ENCODE peak calls at places on chromosomes 7 and 10, in six cellular contexts. Q, Z, Y, L, K and H are unnamed samples.

GRCh38 chr10:104824378-104825006 is 183.4 kb downstream of the SORCS3 start:
- DNase-seq in Q (no peak), Y (no peak), K (peak), Z (no peak), L (peak), H (peak)

GRCh38 chr7:22387583-22387982 is 30.6 kb upstream of the RAPGEF5 start:
- DNase-seq in Q (no peak), K (peak), Y (no peak), Z (no peak), L (peak), H (no peak)

GRCh38 chr10:21517983-21518628 is 7.4 kb downstream of the SKIDA1 start:
- DNase-seq in L (no peak), Z (no peak), K (no peak), Q (no peak), Y (no peak), H (no peak)

GRCh38 chr7:123067814-123068213 is 72.3 kb upstream of the TAS2R16 start:
- DNase-seq in Q (no peak), Y (no peak), K (no peak), Z (no peak), L (no peak), H (no peak)

GRCh38 chr10:114685456-114685855 is 27.4 kb upstream of the ABLIM1 start:
- DNase-seq in Q (no peak), Y (no peak), Z (no peak), L (no peak), K (no peak), H (no peak)

GRCh38 chr7:139515266-139515665 is 8.2 kb upstream of the CLEC2L start:
- DNase-seq in K (no peak), Y (no peak), L (no peak), Q (no peak), Z (no peak), H (no peak)

GRCh38 chr7:73954861-73955260 is 73.1 kb upstream of the ELN start:
- DNase-seq in Z (no peak), K (no peak), Q (no peak), L (no peak), Y (no peak), H (no peak)

GRCh38 chr7:54960517-54960916 is 58.3 kb upstream of the EGFR start:
- DNase-seq in K (peak), Y (no peak), Q (no peak), Z (no peak), L (peak), H (peak)

GRCh38 chr7:30327813-30328212 is 43.4 kb downstream of the ZNRF2 start:
- DNase-seq in Y (no peak), K (no peak), Z (no peak), Q (no peak), L (peak), H (no peak)

GRCh38 chr7:134766779-134767566 is 12.5 kb upstream of the CALD1 start:
- DNase-seq in Y (no peak), K (no peak), Q (no peak), L (peak), Z (no peak), H (no peak)

GRCh38 chr7:81029523-81029922 is 110.7 kb upstream of the SEMA3C start:
- DNase-seq in Z (no peak), Q (no peak), Y (no peak), L (no peak), K (no peak), H (no peak)

GRCh38 chr10:34522542-34522941 is 292.6 kb downstream of the PARD3 start:
- DNase-seq in Y (peak), Z (no peak), K (no peak), Q (no peak), L (peak), H (no peak)

GRCh38 chr7:98687331-98687863 is 70.3 kb downstream of the NPTX2 start:
- DNase-seq in Q (no peak), K (no peak), Z (no peak), L (no peak), Y (no peak), H (no peak)

GRCh38 chr7:27196287-27196739 is 3.6 kb downstream of the HOXA13 start:
- DNase-seq in L (peak), Q (peak), Y (peak), K (no peak), Z (peak), H (peak)

GRCh38 chr10:48976208-48976607 is 36.6 kb upstream of the LRRC18 start:
- DNase-seq in K (no peak), L (no peak), Z (no peak), Y (peak), Q (peak), H (no peak)

GRCh38 chr7:6228363-6228762 is 44.1 kb downstream of the CYTH3 start:
- DNase-seq in Y (no peak), L (no peak), Q (no peak), K (no peak), Z (no peak), H (no peak)

GRCh38 chr10:1056326-1057105 is at the start of gene WDR37:
- DNase-seq in L (peak), Z (peak), Y (peak), Q (peak), K (peak), H (peak)

GRCh38 chr7:304574-305409 is 14.8 kb downstream of the FOXL3 start:
- DNase-seq in Y (no peak), Q (no peak), L (no peak), K (no peak), Z (no peak), H (no peak)

GRCh38 chr7:104883718-104884452 is 130.1 kb upstream of the KMT2E start:
- DNase-seq in Q (peak), L (peak), Y (peak), Z (peak), K (no peak), H (peak)

GRCh38 chr10:131973160-131973951 is 8.4 kb downstream of the BNIP3 start:
- DNase-seq in Y (no peak), Q (no peak), K (no peak), Z (no peak), L (no peak), H (no peak)

GRCh38 chr7:81851413-81851812 is 81.6 kb upstream of the HGF start:
- DNase-seq in Q (no peak), Z (no peak), K (no peak), L (no peak), Y (no peak), H (no peak)

GRCh38 chr7:27661776-27662489 is 750 bp downstream of the HIBADH start:
- DNase-seq in K (no peak), Z (peak), L (peak), Y (no peak), Q (no peak), H (no peak)

GRCh38 chr10:102492983-102493382 is 9.5 kb downstream of the ACTR1A start:
- DNase-seq in Q (no peak), Y (no peak), Z (no peak), L (no peak), K (no peak), H (no peak)

GRCh38 chr7:92831716-92832622 is 4.4 kb downstream of the CDK6 start:
- DNase-seq in Q (no peak), Z (no peak), Y (no peak), L (peak), K (peak), H (no peak)

GRCh38 chr7:121515181-121515580 is 119.1 kb upstream of the FAM3C start:
- DNase-seq in Y (no peak), L (no peak), Q (no peak), K (no peak), Z (no peak), H (no peak)

GRCh38 chr7:138370956-138371355 is 89.1 kb upstream of the TRIM24 start:
- DNase-seq in Y (no peak), K (no peak), Z (no peak), Q (no peak), L (peak), H (no peak)

GRCh38 chr7:115097175-115097671 is 175.3 kb downstream of the MDFIC start:
- DNase-seq in Y (no peak), Q (no peak), K (peak), L (peak), Z (no peak), H (no peak)

GRCh38 chr10:73827346-73828089 is 16.1 kb upstream of the NDST2 start:
- DNase-seq in Z (no peak), K (no peak), Q (no peak), Y (no peak), L (no peak), H (peak)